ENCODE peak calls at places on chromosome 13, in six cellular contexts. Q is GM12878, J is HepG2, T is suprapubic skin, B is GM23338, A is H1. N is an unnamed sample.

GRCh38 chr13:110618167-110618566 is 2.8 kb downstream of the NAXD start:
- DNase-seq in J (no peak), Q (no peak), B (no peak), A (no peak), T (no peak), N (no peak)

GRCh38 chr13:41916173-41916954 is 44.5 kb downstream of the VWA8 start:
- DNase-seq in Q (peak), T (no peak), J (no peak), B (no peak), A (no peak), N (no peak)

GRCh38 chr13:73365240-73365639 is 306.4 kb downstream of the KLF5 start:
- DNase-seq in A (no peak), T (no peak), Q (no peak), B (no peak), J (no peak), N (no peak)

GRCh38 chr13:37202264-37202663 is 96.8 kb upstream of the CSNK1A1L start:
- DNase-seq in B (no peak), Q (no peak), J (no peak), A (no peak), T (no peak), N (no peak)

GRCh38 chr13:76993021-76993420 is 1.1 kb downstream of the CLN5 start:
- DNase-seq in B (no peak), A (no peak), T (no peak), Q (no peak), J (no peak), N (no peak)

GRCh38 chr13:21583496-21583895 is 20.5 kb downstream of the MICU2 start:
- DNase-seq in A (no peak), T (no peak), Q (no peak), B (peak), J (peak), N (no peak)

GRCh38 chr13:98848736-98849135 is 96.3 kb upstream of the SLC15A1 start:
- DNase-seq in A (no peak), Q (no peak), J (no peak), B (no peak), T (no peak), N (no peak)

GRCh38 chr13:36666482-36667264 is 7.1 kb upstream of the SERTM1 start:
- DNase-seq in Q (no peak), T (no peak), A (no peak), B (no peak), J (no peak), N (no peak)

GRCh38 chr13:88068975-88069374 is 397.8 kb downstream of the SLITRK5 start:
- DNase-seq in T (no peak), J (peak), Q (no peak), B (peak), A (peak), N (no peak)

GRCh38 chr13:33872005-33872351 is 54.0 kb downstream of the RFC3 start:
- DNase-seq in A (no peak), B (no peak), Q (no peak), J (peak), T (no peak), N (no peak)

GRCh38 chr13:98285317-98285716 is 108.2 kb upstream of the RNF113B start:
- DNase-seq in J (no peak), B (no peak), A (no peak), T (no peak), Q (no peak), N (no peak)

GRCh38 chr13:78317030-78317429 is 286.3 kb downstream of the POU4F1 start:
- DNase-seq in T (no peak), B (peak), A (no peak), Q (no peak), J (no peak), N (no peak)

GRCh38 chr13:98664047-98664446 is 87.1 kb upstream of the STK24 start:
- DNase-seq in A (no peak), B (no peak), Q (no peak), J (no peak), T (no peak), N (no peak)

GRCh38 chr13:46641274-46642081 is 88.5 kb downstream of the LRCH1 start:
- DNase-seq in J (no peak), Q (no peak), A (no peak), B (no peak), T (no peak), N (no peak)

GRCh38 chr13:83024226-83024625 is 858.0 kb downstream of the SLITRK1 start:
- DNase-seq in B (no peak), T (no peak), J (no peak), Q (no peak), A (no peak), N (no peak)

GRCh38 chr13:36713842-36714241 is 40.0 kb downstream of the SERTM1 start:
- DNase-seq in T (no peak), Q (no peak), A (no peak), B (no peak), J (no peak), N (no peak)

GRCh38 chr13:71712988-71713653 is 153.9 kb downstream of the DACH1 start:
- DNase-seq in T (no peak), A (no peak), Q (no peak), B (peak), J (peak), N (no peak)

GRCh38 chr13:20303636-20304035 is 71.5 kb upstream of the GJB6 start:
- DNase-seq in A (no peak), B (no peak), T (no peak), Q (no peak), J (no peak), N (no peak)

GRCh38 chr13:104567114-104567513 is 1500.9 kb upstream of the SLC10A2 start:
- DNase-seq in J (no peak), T (no peak), Q (no peak), B (no peak), A (no peak), N (no peak)

GRCh38 chr13:39530996-39531395 is 72.0 kb downstream of the LHFPL6 start:
- DNase-seq in A (no peak), Q (no peak), T (no peak), B (no peak), J (no peak), N (no peak)

GRCh38 chr13:114143806-114144605 is 11.6 kb upstream of the RASA3 start:
- DNase-seq in B (peak), Q (no peak), J (peak), A (peak), T (no peak), N (no peak)

GRCh38 chr13:39818953-39819352 is 163.5 kb downstream of the COG6 start:
- DNase-seq in A (no peak), Q (no peak), T (no peak), B (no peak), J (no peak), N (no peak)

GRCh38 chr13:114140131-114140908 is 7.9 kb upstream of the RASA3 start:
- DNase-seq in J (no peak), T (no peak), Q (no peak), B (no peak), A (no peak), N (no peak)

GRCh38 chr13:50512602-50513527 is 330.6 kb downstream of the DLEU7 start:
- DNase-seq in Q (no peak), T (peak), J (peak), A (no peak), B (no peak), N (no peak)

GRCh38 chr13:49082653-49083536 is 107.2 kb downstream of the FNDC3A start:
- DNase-seq in T (no peak), Q (peak), A (no peak), J (no peak), B (no peak), N (no peak)
- TF ChIP-seq POLR2AphosphoS5 in T (no peak), Q (no peak), A (no peak), J (no peak), B (no peak), N (no peak)

DNA sequence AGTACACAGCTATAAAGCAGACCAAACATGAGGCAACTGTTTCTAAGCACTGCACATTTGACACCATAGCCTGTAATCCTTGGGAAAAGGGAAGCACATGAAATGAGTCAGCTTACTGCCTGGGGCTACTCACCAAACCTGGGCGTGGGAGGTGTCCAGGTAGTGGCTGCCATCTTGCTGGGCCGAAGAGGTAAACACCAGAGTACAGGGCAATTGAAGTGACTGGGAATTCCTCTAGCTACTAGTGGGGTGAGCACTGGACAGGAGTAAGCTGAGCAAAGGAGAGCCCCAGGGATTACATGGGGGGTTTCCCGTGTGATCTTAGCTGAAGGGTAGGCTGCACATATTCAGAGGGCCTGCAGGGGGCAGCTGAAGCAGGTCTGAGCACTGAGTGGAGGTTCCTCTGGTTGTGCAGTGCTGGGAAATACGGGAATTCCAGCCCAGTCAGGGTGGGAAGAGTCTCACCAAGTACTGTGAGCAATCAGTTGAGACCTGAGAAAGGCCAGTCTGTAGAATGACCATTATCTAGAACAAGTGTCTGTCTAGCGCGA is 140.5 kb downstream of the SLC7A1 start:
- DNase-seq in J (peak), A (peak), B (peak), T (no peak), Q (no peak), N (peak)
- TF ChIP-seq CTCF in J (peak), A (peak), B (peak), T (no peak), Q (peak), N (no peak)

GRCh38 chr13:25168800-25169199 is 3.3 kb downstream of the AMER2 start:
- DNase-seq in J (no peak), B (no peak), A (no peak), T (no peak), Q (no peak), N (no peak)
- TF ChIP-seq POLR2AphosphoS5 in J (no peak), B (no peak), A (no peak), T (no peak), Q (no peak), N (no peak)

GRCh38 chr13:95536629-95537241 is 15.8 kb upstream of the CLDN10 start:
- DNase-seq in J (no peak), Q (no peak), A (no peak), T (no peak), B (peak), N (no peak)
- TF ChIP-seq CTCF in J (peak), Q (peak), A (no peak), T (peak), B (peak), N (peak)

GRCh38 chr13:74681891-74682290 is 547.7 kb upstream of the KLF12 start:
- DNase-seq in Q (no peak), B (no peak), T (no peak), A (no peak), J (no peak), N (no peak)

GRCh38 chr13:74683411-74683810 is 549.2 kb upstream of the KLF12 start:
- DNase-seq in A (no peak), T (no peak), J (peak), B (peak), Q (no peak), N (no peak)

DNA sequence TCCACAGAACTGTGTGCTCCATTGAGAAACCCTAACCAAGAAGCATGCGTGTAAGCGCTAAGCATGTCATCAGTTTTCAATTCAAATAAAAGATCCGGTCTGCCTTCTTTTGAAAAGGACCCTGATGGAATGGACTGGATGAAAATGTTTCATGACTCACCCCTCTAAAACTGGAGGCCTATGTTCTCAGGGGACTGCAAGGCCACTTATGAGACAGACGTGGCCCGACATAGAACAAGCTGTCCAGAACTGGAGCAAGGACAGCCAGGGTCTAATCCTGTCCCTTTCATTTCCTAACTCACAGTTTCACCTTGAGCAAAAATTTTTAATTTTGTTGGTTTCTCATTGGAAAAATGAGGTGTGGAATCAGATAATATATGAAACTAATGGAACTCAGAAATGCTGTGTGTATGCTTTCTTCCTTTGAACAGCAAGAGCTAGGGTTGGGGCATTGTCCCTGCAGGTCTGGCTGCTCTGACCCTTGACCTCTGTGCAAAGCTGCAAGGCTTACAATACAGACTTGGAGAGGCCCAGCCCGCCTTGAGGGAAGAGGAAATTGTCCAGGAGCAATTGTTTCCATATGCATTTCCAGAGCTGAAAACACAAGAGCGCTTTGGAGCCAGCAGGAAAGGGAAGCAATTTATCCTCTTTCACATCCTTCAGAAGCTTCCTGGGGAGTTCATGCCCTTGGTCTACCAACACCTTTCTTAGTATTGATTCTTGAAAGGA is 553.4 kb upstream of the KLF12 start:
- DNase-seq in A (no peak), T (no peak), J (no peak), Q (no peak), B (peak), N (no peak)
- TF ChIP-seq POLR2AphosphoS5 in A (no peak), T (no peak), J (no peak), Q (no peak), B (no peak), N (no peak)

DNA sequence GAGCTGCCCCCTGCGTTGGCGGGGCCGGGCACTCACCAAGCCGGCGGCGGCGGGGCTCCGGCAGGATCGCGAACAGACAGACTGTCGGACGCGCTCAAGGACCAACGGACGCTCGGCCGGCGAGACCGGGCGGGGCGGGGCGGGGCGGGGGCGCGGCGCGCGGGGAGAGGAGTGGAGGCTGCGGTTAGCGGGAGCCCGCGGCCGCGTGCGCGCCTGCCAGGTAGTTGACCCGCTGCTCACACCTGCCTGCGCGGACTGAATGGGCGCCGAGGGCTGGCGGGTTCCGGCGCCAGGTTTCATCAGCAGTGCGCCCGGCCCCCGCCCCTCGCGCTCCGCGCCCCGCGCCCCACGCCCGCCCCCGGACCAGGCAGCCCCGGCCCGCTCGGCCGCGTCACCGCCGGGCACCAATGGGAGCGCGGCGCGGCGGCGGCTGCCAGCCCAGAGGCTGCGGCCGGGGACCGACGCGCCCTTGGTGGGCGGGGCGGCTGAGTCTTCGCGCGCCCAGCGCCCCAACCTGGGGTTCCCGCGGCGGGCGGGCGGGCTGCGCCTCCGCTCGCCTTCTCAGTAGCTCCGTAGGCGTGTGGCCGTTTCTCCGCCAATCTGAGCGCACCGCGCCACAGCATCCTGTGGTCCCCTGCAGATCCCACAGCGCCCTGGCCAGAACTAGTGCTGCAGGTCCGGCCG is at the start of gene SLC7A1:
- DNase-seq in T (peak), B (peak), Q (peak), A (peak), J (peak), N (peak)
- TF ChIP-seq CTCF in T (no peak), B (no peak), Q (no peak), A (no peak), J (no peak), N (no peak)